ENCODE peak calls at places on chromosomes 2 and 18, in four cellular contexts. T is NCI-H1092, F is HCT116, Z is GM10248. V is an unnamed sample.

GRCh38 chr2:202171246-202171833 is 67.1 kb downstream of the SUMO1 start:
- DNase-seq in T (peak), F (no peak), Z (peak), V (no peak)

GRCh38 chr18:3037423-3037915 is 24.5 kb upstream of the LPIN2 start:
- DNase-seq in T (no peak), F (peak), Z (peak), V (peak)

GRCh38 chr2:109438773-109439191 is 175.0 kb downstream of the SEPTIN10 start:
- DNase-seq in T (peak), F (no peak), Z (no peak), V (no peak)

GRCh38 chr18:24657461-24657860 is 197.0 kb downstream of the HRH4 start:
- DNase-seq in T (no peak), F (no peak), Z (no peak), V (no peak)

GRCh38 chr2:144541411-144541810 is 21.5 kb upstream of the ZEB2 start:
- DNase-seq in T (no peak), F (no peak), Z (no peak), V (no peak)

GRCh38 chr2:64742678-64743077 is 89.0 kb upstream of the SERTAD2 start:
- DNase-seq in T (no peak), F (no peak), Z (no peak), V (no peak)

GRCh38 chr2:162582357-162582798 is 238.4 kb downstream of the GCA start:
- DNase-seq in T (no peak), F (no peak), Z (no peak), V (no peak)

GRCh38 chr2:107001964-107002696 is 116.2 kb upstream of the ST6GAL2 start:
- DNase-seq in T (no peak), F (no peak), Z (no peak), V (no peak)

GRCh38 chr18:22132763-22133162 is 36.6 kb upstream of the GATA6 start:
- DNase-seq in T (no peak), F (no peak), Z (no peak), V (no peak)

GRCh38 chr2:36820942-36821605 is 124.6 kb downstream of the VIT start:
- DNase-seq in T (peak), F (no peak), Z (no peak), V (no peak)

GRCh38 chr2:148619560-148620190 is 24.9 kb upstream of the EPC2 start:
- DNase-seq in T (no peak), F (no peak), Z (no peak), V (no peak)

GRCh38 chr2:196758474-196759377 is 40.8 kb downstream of the GTF3C3 start:
- DNase-seq in T (no peak), F (no peak), Z (no peak), V (no peak)